ENCODE peak calls at places on chromosomes 3 and 15, in ten cellular contexts. L, B, M, J, P, D, E, H, G and I are unnamed samples.
A peak's percentile ranks its signal among the peaks of the same experiment; 100 is the strongest.

GRCh38 chr15:69924531-69924930 is 173.2 kb downstream of the TLE3 start:
- DNase-seq in L (no peak), B (no peak), M (no peak), J (no peak), P (no peak), D (no peak), E (no peak), H (no peak), G (no peak), I (no peak)

GRCh38 chr3:127371846-127372245 is 84.0 kb upstream of the PRR20G start:
- DNase-seq in L (no peak), B (no peak), M (no peak), J (no peak), P (no peak), D (no peak), E (peak; percentile 30), H (no peak), G (no peak), I (no peak)

GRCh38 chr15:90003736-90004135 is 2.6 kb downstream of the ZNF710 start:
- DNase-seq in L (no peak), B (no peak), M (no peak), J (no peak), P (no peak), D (no peak), E (no peak), H (no peak), G (no peak), I (no peak)

GRCh38 chr3:153070153-153070868 is 91.7 kb upstream of the RAP2B start:
- DNase-seq in L (no peak), B (no peak), M (no peak), J (no peak), P (no peak), D (no peak), E (no peak), H (no peak), G (no peak), I (no peak)

GRCh38 chr3:127754411-127755304 is 67.7 kb downstream of the MGLL start:
- DNase-seq in L (no peak), B (no peak), M (no peak), J (no peak), P (no peak), D (no peak), E (no peak), H (no peak), G (no peak), I (no peak)

GRCh38 chr15:30953731-30954378 is 37.6 kb downstream of the MTMR10 start:
- DNase-seq in L (no peak), B (no peak), M (peak; percentile 96), J (no peak), P (peak; percentile 65), D (peak; percentile 35), E (no peak), H (no peak), G (no peak), I (peak; percentile 36)

GRCh38 chr15:28273468-28273867 is 48.5 kb downstream of the HERC2 start:
- DNase-seq in L (peak; percentile 44), B (no peak), M (no peak), J (no peak), P (no peak), D (no peak), E (no peak), H (peak; percentile 51), G (no peak), I (no peak)

GRCh38 chr15:63727542-63727941 is 106.2 kb downstream of the HERC1 start:
- DNase-seq in L (no peak), B (no peak), M (no peak), J (no peak), P (no peak), D (no peak), E (no peak), H (peak; percentile 19), G (no peak), I (no peak)

GRCh38 chr3:194306109-194306686 is 44.9 kb downstream of the CPN2 start:
- DNase-seq in L (no peak), B (no peak), M (no peak), J (no peak), P (no peak), D (no peak), E (no peak), H (no peak), G (no peak), I (no peak)

GRCh38 chr3:194532591-194532990 is 45.8 kb upstream of the ATP13A3 start:
- DNase-seq in L (no peak), B (no peak), M (no peak), J (no peak), P (no peak), D (no peak), E (no peak), H (no peak), G (no peak), I (no peak)

GRCh38 chr3:10867384-10867783 is 51.4 kb downstream of the SLC6A11 start:
- DNase-seq in L (peak; percentile 75), B (no peak), M (no peak), J (no peak), P (no peak), D (no peak), E (no peak), H (peak; percentile 78), G (no peak), I (no peak)

GRCh38 chr3:131350506-131350905 is 31.1 kb upstream of the NUDT16 start:
- DNase-seq in L (no peak), B (no peak), M (no peak), J (no peak), P (no peak), D (no peak), E (no peak), H (no peak), G (no peak), I (no peak)

GRCh38 chr15:96242761-96243160 is 87.7 kb upstream of the NR2F2 start:
- DNase-seq in L (no peak), B (no peak), M (no peak), J (no peak), P (no peak), D (no peak), E (no peak), H (no peak), G (no peak), I (no peak)

GRCh38 chr3:163033652-163034051 is 1537.0 kb downstream of the OTOL1 start:
- DNase-seq in L (no peak), B (no peak), M (no peak), J (no peak), P (no peak), D (no peak), E (no peak), H (no peak), G (no peak), I (no peak)

GRCh38 chr3:126816956-126817777 is 113.1 kb downstream of the CHCHD6 start:
- DNase-seq in L (peak; percentile 28), B (no peak), M (no peak), J (no peak), P (no peak), D (peak; percentile 20), E (no peak), H (peak; percentile 15), G (no peak), I (peak; percentile 22)

GRCh38 chr3:183769453-183769852 is 55.9 kb downstream of the MAP6D1 start:
- DNase-seq in L (no peak), B (no peak), M (no peak), J (no peak), P (no peak), D (no peak), E (no peak), H (no peak), G (no peak), I (no peak)

GRCh38 chr3:57731311-57731710 is 24.8 kb upstream of the SLMAP start:
- DNase-seq in L (no peak), B (no peak), M (no peak), J (no peak), P (no peak), D (no peak), E (no peak), H (no peak), G (no peak), I (no peak)

GRCh38 chr3:119743921-119744320 is 38.0 kb upstream of the NR1I2 start:
- DNase-seq in L (no peak), B (no peak), M (no peak), J (no peak), P (no peak), D (no peak), E (no peak), H (no peak), G (no peak), I (no peak)

GRCh38 chr15:93026359-93026758 is 62.7 kb downstream of the RGMA start:
- DNase-seq in L (no peak), B (no peak), M (no peak), J (no peak), P (no peak), D (no peak), E (no peak), H (no peak), G (no peak), I (no peak)
- H3K4me1 ChIP-seq in L (peaks cover 23% of the 10 kb centered on the region), B (peaks cover 35% of the 10 kb centered on the region), M (peaks cover 34% of the 10 kb centered on the region), J (peaks cover 42% of the 10 kb centered on the region), P (peaks cover 52% of the 10 kb centered on the region), D (peaks cover 80% of the 10 kb centered on the region), E (peaks cover 3% of the 10 kb centered on the region), H (peaks cover 8% of the 10 kb centered on the region), G (peaks cover 7% of the 10 kb centered on the region), I (peaks cover 40% of the 10 kb centered on the region)

DNA sequence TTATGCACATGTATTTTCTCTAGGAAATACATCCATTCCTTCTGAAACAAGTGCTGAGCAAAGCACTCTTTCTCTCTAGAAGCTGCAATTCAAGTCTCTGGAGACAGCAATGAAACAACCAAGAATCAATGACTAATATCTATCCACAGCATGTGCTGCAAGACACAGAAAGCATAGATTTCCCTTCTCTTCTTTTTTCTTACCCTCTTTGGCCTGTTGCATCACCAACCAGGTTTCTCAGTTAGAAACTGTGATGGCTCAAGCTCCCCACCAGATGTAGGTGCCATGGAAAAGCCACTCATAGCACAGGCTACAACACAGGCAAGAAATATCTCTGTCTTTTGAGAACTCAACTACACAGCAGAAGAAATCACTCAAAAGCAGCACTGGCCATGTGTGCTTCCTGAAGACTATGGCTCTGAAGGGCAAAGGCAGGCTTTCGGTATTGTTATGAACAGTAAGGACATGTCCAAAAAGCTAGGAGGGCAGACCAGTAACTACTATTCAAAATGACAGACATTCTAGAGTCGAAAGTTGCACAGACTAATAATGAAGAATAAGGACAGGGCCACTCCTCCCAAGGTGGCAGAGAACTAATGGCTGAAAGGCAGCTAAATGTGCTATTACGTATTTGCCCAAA is 15.5 kb downstream of the ZDHHC3 start:
- DNase-seq in L (no peak), B (no peak), M (no peak), J (no peak), P (no peak), D (no peak), E (no peak), H (no peak), G (no peak), I (no peak)
- H3K4me1 ChIP-seq in L (peaks cover 9% of the 10 kb centered on the region), B (no peaks in the 10 kb centered on the region), M (peaks cover 37% of the 10 kb centered on the region), J (peaks cover 11% of the 10 kb centered on the region), P (peaks cover 49% of the 10 kb centered on the region), D (peaks cover 77% of the 10 kb centered on the region), E (no peaks in the 10 kb centered on the region), H (no peaks in the 10 kb centered on the region), G (no peaks in the 10 kb centered on the region), I (peaks cover 14% of the 10 kb centered on the region)

GRCh38 chr15:72227192-72227586 is 3.8 kb downstream of the PKM start:
- DNase-seq in L (no peak), B (no peak), M (peak; percentile 87), J (no peak), P (no peak), D (no peak), E (no peak), H (no peak), G (peak; percentile 30), I (peak; percentile 69)
- H3K4me1 ChIP-seq in L (peaks cover 68% of the 10 kb centered on the region), B (peaks cover 12% of the 10 kb centered on the region), M (peaks cover 52% of the 10 kb centered on the region), J (peaks cover 47% of the 10 kb centered on the region), P (peaks cover 66% of the 10 kb centered on the region), D (peaks cover 93% of the 10 kb centered on the region), E (peaks cover 18% of the 10 kb centered on the region), H (peaks cover 37% of the 10 kb centered on the region), G (peaks cover 18% of the 10 kb centered on the region), I (peaks cover 59% of the 10 kb centered on the region)

GRCh38 chr3:47295976-47296375 is 13.2 kb downstream of the KLHL18 start:
- DNase-seq in L (no peak), B (no peak), M (no peak), J (no peak), P (no peak), D (no peak), E (no peak), H (no peak), G (no peak), I (no peak)
- H3K4me1 ChIP-seq in L (no peaks in the 10 kb centered on the region), B (no peaks in the 10 kb centered on the region), M (no peaks in the 10 kb centered on the region), J (no peaks in the 10 kb centered on the region), P (peaks cover 8% of the 10 kb centered on the region), D (peaks cover 47% of the 10 kb centered on the region), E (no peaks in the 10 kb centered on the region), H (peaks cover 4% of the 10 kb centered on the region), G (no peaks in the 10 kb centered on the region), I (peaks cover 34% of the 10 kb centered on the region)